ENCODE peak calls at places on chromosomes 6 and 20, in seven cellular contexts. W, B, R, O, P, Q and Y are unnamed samples.

GRCh38 chr6:25084508-25084833 is 148.7 kb upstream of the RIPOR2 start:
- DNase-seq in B (no peak), Q (no peak), O (no peak), W (no peak), R (no peak), P (no peak), Y (no peak)

GRCh38 chr6:68634503-68635411 is at the start of gene ADGRB3:
- DNase-seq in P (peak; percentile 82), R (peak; percentile 74), O (no peak), B (peak; percentile 74), Q (peak; percentile 70), W (peak; percentile 72), Y (peak; percentile 69)

GRCh38 chr20:17848649-17849048 is 119.9 kb downstream of the SNX5 start:
- DNase-seq in B (no peak), P (peak; percentile 67), R (no peak), W (no peak), Q (peak; percentile 45), O (no peak), Y (no peak)

GRCh38 chr20:35772563-35773058 is 796 bp downstream of the PHF20 start:
- DNase-seq in Q (no peak), B (no peak), W (no peak), P (no peak), R (no peak), O (no peak), Y (no peak)

GRCh38 chr6:155341130-155341828 is 27.0 kb upstream of the TFB1M start:
- DNase-seq in Q (peak; percentile 35), R (no peak), W (no peak), B (no peak), O (peak; percentile 89), P (peak; percentile 69), Y (no peak)

GRCh38 chr6:97133071-97133470 is 149.9 kb downstream of the MMS22L start:
- DNase-seq in R (no peak), W (no peak), O (no peak), Q (no peak), B (no peak), P (no peak), Y (no peak)

GRCh38 chr6:36315921-36316320 is 20.8 kb downstream of the BNIP5 start:
- DNase-seq in B (no peak), P (no peak), R (no peak), Q (no peak), O (no peak), W (no peak), Y (no peak)

GRCh38 chr6:37615564-37616340 is 81.9 kb downstream of the MDGA1 start:
- DNase-seq in R (no peak), W (no peak), O (peak; percentile 58), P (no peak), Q (no peak), B (no peak), Y (no peak)

GRCh38 chr6:3797231-3798200 is 46.0 kb upstream of the PXDC1 start:
- DNase-seq in W (peak; percentile 13), R (no peak), Q (no peak), B (no peak), O (peak; percentile 63), P (no peak), Y (no peak)

DNA sequence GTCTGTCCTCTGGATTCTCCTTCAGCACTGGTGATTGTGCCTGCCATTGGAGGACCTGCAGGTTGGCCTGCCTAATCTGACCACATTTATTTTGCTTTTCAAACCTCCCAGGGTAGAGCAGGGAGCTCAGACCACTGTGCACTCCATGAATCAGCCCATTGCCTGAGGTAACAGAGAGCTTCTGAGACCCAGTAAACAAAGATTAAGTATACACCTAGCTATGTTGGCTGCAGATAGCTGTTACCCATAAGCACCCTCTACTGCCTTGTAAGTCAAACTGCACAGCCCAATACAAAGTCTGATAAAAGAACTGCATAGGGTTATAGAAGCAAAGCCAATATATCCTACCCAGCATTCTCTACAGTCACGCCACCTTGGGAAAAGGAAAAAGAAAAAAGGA is 338.7 kb downstream of the HTR1B start:
- DNase-seq in W (no peak), P (peak; percentile 1), R (no peak), O (peak; percentile 30), B (no peak), Q (no peak), Y (no peak)
- TF ChIP-seq CTCF in W (no peak), P (no peak), R (no peak), O (peak; percentile 58), B (no peak), Q (no peak), Y (no peak)

DNA sequence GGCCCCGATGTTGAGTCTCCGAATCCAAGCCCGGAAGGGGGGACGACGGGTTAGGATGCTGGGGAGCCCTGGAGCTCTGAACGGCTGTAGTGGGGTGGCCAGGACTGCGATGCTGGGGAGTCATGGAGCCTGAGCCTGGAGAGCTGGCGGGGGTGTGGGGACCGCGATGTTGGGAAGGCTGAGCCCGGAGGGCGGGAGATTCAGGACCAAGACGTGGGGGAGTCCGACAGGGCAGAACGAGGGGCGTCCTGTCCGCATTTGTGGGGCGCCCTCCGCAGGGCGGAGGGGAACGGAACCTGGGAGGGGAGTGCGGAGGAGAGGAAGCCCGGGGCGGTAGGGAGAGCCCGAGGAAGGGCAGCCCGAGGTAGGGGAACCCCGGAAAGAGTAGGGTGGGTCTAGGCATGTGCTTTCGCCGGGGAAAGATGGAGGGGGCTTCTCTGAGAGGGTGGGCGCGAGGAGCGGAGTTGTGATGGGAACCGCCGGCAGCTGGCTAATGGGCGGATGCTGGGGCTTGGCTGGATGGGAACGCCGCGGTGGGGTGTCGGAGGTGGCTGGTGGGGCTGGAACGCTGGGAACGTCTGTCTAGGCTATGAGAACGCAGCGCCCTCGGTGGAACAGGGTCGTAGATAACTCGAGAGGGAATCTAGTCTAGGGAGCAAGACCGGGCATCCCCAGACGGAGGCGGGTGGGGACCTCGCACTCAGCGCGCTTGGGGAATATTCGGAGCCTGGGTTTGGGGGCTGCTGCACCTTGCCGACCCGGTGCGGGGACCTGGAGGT is 681 bp downstream of the PAQR8 start:
- DNase-seq in B (peak; percentile 47), Q (peak; percentile 74), R (peak; percentile 79), W (peak; percentile 41), O (no peak), P (peak; percentile 56), Y (peak; percentile 76)
- TF ChIP-seq CTCF in B (no peak), Q (peak; percentile 58), R (no peak), W (no peak), O (no peak), P (peak; percentile 29), Y (peak; percentile 36)

GRCh38 chr6:90484392-90484791 is 102.5 kb downstream of the MAP3K7 start:
- DNase-seq in O (no peak), P (no peak), Q (no peak), W (no peak), R (no peak), B (no peak), Y (no peak)
- TF ChIP-seq CTCF in O (no peak), P (no peak), Q (no peak), W (no peak), R (no peak), B (no peak), Y (no peak)

DNA sequence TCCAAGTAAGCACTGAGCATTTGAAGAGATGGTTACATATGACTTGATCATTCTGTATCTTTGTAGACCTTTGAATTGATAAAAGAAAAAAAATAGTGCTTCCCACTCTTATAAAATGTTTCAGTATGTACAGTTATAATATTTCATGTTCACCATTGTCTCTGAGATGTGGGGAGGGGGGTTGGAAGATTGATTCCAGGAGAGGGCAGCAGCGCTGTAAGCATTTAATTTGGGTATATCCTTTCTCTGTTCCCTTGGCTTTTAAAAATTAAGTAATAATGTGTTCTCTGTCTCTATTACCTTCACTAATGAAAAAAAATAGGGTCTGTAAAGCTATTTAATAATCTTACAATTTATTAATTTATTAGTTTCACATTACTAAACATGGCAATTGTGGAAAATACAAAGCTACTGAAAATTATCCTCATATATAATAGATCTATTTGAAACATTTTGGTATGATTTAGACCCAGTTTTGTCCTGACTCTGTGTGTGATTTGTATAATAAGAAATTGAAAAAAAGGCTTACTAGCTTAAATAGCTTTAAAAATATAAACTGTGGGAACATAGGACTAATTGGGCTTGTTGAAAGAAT is 341.2 kb downstream of the CDKAL1 start:
- DNase-seq in B (no peak), R (no peak), Q (no peak), P (peak; percentile 26), O (no peak), W (peak; percentile 56), Y (no peak)
- TF ChIP-seq CTCF in B (no peak), R (no peak), Q (peak; percentile 22), P (peak; percentile 12), O (peak; percentile 65), W (peak; percentile 55), Y (peak; percentile 19)

GRCh38 chr6:34392497-34393190 is at the start of gene NUDT3:
- DNase-seq in B (peak; percentile 97), W (peak; percentile 98), P (peak; percentile 96), O (peak; percentile 80), Q (peak; percentile 98), R (peak; percentile 96), Y (peak; percentile 97)
- TF ChIP-seq CTCF in B (peak; percentile 88), W (peak; percentile 94), P (peak; percentile 85), O (peak; percentile 86), Q (peak; percentile 95), R (peak; percentile 85), Y (peak; percentile 77)

GRCh38 chr6:170224694-170225660 is 65.9 kb downstream of the DLL1 start:
- DNase-seq in W (peak; percentile 38), O (peak; percentile 28), P (no peak), B (no peak), Q (no peak), R (peak; percentile 44), Y (no peak)
- TF ChIP-seq CTCF in W (no peak), O (no peak), P (no peak), B (no peak), Q (no peak), R (no peak), Y (no peak)

GRCh38 chr20:24207803-24208300 is 219.3 kb upstream of the GGTLC1 start:
- DNase-seq in W (no peak), R (no peak), B (no peak), Q (no peak), O (no peak), P (no peak), Y (no peak)
- TF ChIP-seq CTCF in W (no peak), R (no peak), B (no peak), Q (no peak), O (no peak), P (no peak), Y (no peak)

GRCh38 chr20:33394718-33395117 is 6.6 kb downstream of the CDK5RAP1 start:
- DNase-seq in Q (no peak), R (no peak), O (no peak), W (peak; percentile 27), P (no peak), B (no peak), Y (no peak)
- TF ChIP-seq CTCF in Q (peak; percentile 24), R (no peak), O (peak; percentile 45), W (no peak), P (no peak), B (no peak), Y (no peak)